ENCODE peak calls at places on chromosomes 4 and X, in five cellular contexts. I is A549, Q is HepG2, V is GM23338, B is GM12878. C is an unnamed sample.
A peak's percentile ranks its signal among the peaks of the same experiment; 100 is the strongest.

GRCh38 chr4:90769251-90769650 is 642.1 kb downstream of the CCSER1 start:
- DNase-seq in Q (no peak), I (no peak), V (no peak), B (no peak), C (no peak)

GRCh38 chr4:131248314-131248713 is 1900.8 kb upstream of the PCDH10 start:
- DNase-seq in Q (no peak), V (no peak), B (no peak), I (no peak), C (no peak)

GRCh38 chr4:185425600-185426352 is at the start of gene UFSP2:
- DNase-seq in B (peak; percentile 84), Q (peak; percentile 81), V (peak; percentile 92), I (peak; percentile 70), C (peak; percentile 92)

GRCh38 chr4:13597141-13597540 is 30.4 kb downstream of the BOD1L1 start:
- DNase-seq in V (no peak), B (no peak), Q (peak; percentile 88), I (no peak), C (no peak)

GRCh38 chr4:85751907-85752306 is 277.0 kb downstream of the ARHGAP24 start:
- DNase-seq in I (no peak), Q (no peak), V (no peak), B (no peak), C (no peak)

GRCh38 chrX:143781103-143781502 is 60.6 kb upstream of the SPANXN2 start:
- DNase-seq in Q (no peak), V (no peak), B (no peak), I (no peak), C (no peak)

GRCh38 chr4:28062562-28062961 is 1201.9 kb downstream of the STIM2 start:
- DNase-seq in Q (no peak), V (peak; percentile 16), B (no peak), I (no peak), C (no peak)

GRCh38 chr4:17072483-17072882 is 174.0 kb upstream of the LDB2 start:
- DNase-seq in B (no peak), I (no peak), Q (no peak), V (no peak), C (no peak)

GRCh38 chrX:68018248-68019203 is 414.8 kb downstream of the OPHN1 start:
- DNase-seq in V (peak; percentile 68), I (no peak), B (no peak), Q (peak; percentile 28), C (peak; percentile 23)

GRCh38 chrX:87578978-87579377 is 61.4 kb downstream of the KLHL4 start:
- DNase-seq in I (no peak), Q (no peak), B (no peak), V (peak; percentile 27), C (no peak)

GRCh38 chrX:135596495-135596894 is 76.0 kb downstream of the INTS6L start:
- DNase-seq in V (peak; percentile 72), B (no peak), Q (peak; percentile 2), I (peak; percentile 6), C (peak; percentile 58)

GRCh38 chr4:89765966-89766365 is 71.0 kb downstream of the SNCA start:
- DNase-seq in B (no peak), V (no peak), I (no peak), Q (no peak), C (no peak)

GRCh38 chr4:53748328-53748772 is 157.1 kb upstream of the LNX1 start:
- DNase-seq in V (no peak), Q (no peak), I (no peak), B (peak; percentile 96), C (no peak)

GRCh38 chr4:53747401-53747800 is 156.1 kb upstream of the LNX1 start:
- DNase-seq in I (no peak), Q (no peak), V (no peak), B (no peak), C (no peak)

DNA sequence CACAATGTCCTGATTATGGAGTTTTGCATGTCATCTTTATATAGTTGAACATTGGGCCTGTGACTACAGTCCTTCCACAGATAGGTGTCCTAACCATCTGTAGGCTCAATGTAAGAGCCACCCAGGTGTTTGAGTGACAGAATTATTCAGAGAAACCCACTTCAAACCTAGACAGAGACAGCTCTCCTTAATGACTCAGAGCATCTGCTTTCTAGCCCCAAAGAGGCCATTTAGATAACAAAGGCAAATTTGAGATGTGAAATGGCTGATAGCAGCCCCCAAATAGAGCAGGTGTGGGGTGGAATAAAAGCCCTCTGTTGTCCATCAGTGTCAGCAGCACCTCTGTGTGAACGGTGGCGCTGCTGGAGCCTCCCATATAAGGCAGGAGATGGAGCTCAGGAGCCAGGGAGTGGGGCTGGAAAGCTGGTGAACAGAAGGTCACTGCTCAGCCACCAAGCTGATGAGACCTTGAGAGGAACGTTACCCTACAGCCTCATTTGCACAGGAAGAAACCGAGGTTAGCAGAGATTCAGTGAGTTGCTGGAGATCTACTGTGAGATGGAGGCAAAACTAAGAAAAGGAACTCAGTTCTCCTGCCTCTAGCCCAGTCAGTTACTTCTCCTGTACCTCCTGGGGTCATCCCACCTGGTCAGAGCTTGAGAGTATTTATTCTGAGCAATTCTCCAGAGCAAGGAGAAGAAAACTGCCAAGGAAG is 153.3 kb upstream of the LNX1 start:
- DNase-seq in I (no peak), V (peak; percentile 4), Q (peak; percentile 2), B (no peak), C (no peak)
- TF ChIP-seq JUNB in I (no peak), V (no peak), Q (no peak), B (no peak), C (no peak)

GRCh38 chr4:78308517-78308916 is 243.1 kb upstream of the ANXA3 start:
- DNase-seq in Q (no peak), I (no peak), V (no peak), B (no peak), C (no peak)
- TF ChIP-seq JUNB in Q (no peak), I (no peak), V (no peak), B (no peak), C (no peak)

GRCh38 chr4:139410312-139410711 is 43.6 kb upstream of the RAB33B start:
- DNase-seq in B (no peak), V (no peak), I (no peak), Q (no peak), C (no peak)

GRCh38 chr4:139419388-139419914 is 34.5 kb upstream of the RAB33B start:
- DNase-seq in V (no peak), Q (no peak), B (no peak), I (no peak), C (no peak)

GRCh38 chr4:139420652-139421051 is 33.3 kb upstream of the RAB33B start:
- DNase-seq in I (no peak), V (no peak), B (no peak), Q (no peak), C (no peak)

GRCh38 chr4:139416073-139416673 is 37.7 kb upstream of the RAB33B start:
- DNase-seq in Q (peak; percentile 28), B (no peak), V (peak; percentile 66), I (no peak), C (peak; percentile 72)
- TF ChIP-seq JUNB in Q (no peak), B (no peak), V (no peak), I (no peak), C (no peak)

GRCh38 chrX:30228526-30228925 is 1.9 kb upstream of the MAGEB3 start:
- DNase-seq in V (peak; percentile 59), B (no peak), I (no peak), Q (no peak), C (no peak)

GRCh38 chrX:30224541-30224940 is 5.9 kb upstream of the MAGEB3 start:
- DNase-seq in B (no peak), V (no peak), I (no peak), Q (no peak), C (no peak)

DNA sequence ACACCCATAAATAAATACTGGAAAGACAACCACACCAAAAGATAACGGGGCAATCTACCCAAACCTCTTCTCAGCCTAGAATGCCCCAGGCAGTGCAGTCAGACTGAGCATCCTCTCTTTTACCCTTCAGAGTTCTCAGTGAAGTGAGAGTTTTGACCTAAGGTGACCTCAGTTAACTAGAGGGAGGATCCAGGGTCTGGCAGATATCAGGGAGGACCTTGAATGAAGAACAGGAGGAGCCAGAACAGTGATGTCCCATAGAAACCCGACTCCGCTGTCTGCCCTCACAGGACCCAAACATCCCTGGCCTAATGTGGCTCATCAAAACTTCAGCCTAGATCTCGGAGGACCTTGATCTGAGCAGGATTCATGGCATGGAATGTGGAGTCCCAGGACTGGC is at the start of gene MAGEB3:
- DNase-seq in Q (no peak), B (no peak), V (no peak), I (no peak), C (no peak)
- TF ChIP-seq JUNB in Q (no peak), B (no peak), V (no peak), I (no peak), C (no peak)

GRCh38 chr4:154999950-155000578 is 208.4 kb upstream of the NPY2R start:
- DNase-seq in V (no peak), Q (no peak), I (no peak), B (no peak), C (no peak)
- TF ChIP-seq JUNB in V (no peak), Q (no peak), I (no peak), B (no peak), C (no peak)

GRCh38 chrX:74343970-74344622 is 40.1 kb downstream of the ZCCHC13 start:
- DNase-seq in V (peak; percentile 92), Q (peak; percentile 60), I (peak; percentile 78), B (peak; percentile 39), C (peak; percentile 46)
- TF ChIP-seq JUNB in V (no peak), Q (no peak), I (peak; percentile 60), B (no peak), C (no peak)

C was measured in K562.